ENCODE peak calls at places on chromosome 5, in ten cellular contexts. W is stimulated activated naive CD8-positive, alpha-beta T cell treated with anti-CD3 and anti-CD28 coated beads, Interleukin-15, Interleukin-2, amounts not matched to agents 100 U/mL and 50 U/mL, for 24 hours; L is stimulated activated CD4-positive, alpha-beta T cell treated with anti-CD3 and anti-CD28 coated beads, Interleukin-4, amount 100 ng/mL, for 48 hours; V is effector memory CD4-positive, alpha-beta T cell; B is ELF-1; A is germinal center; C is NCI-H2081; K is iris pigment epithelial cell; I is left ventricle myocardium inferior; S is RWPE1. D is an unnamed sample.

GRCh38 chr5:150079655-150080461 is 6.5 kb downstream of the CSF1R start:
- DNase-seq in A (no peak), K (no peak), W (no peak), C (no peak), V (no peak), I (no peak), L (no peak), S (no peak), B (no peak), D (no peak)

GRCh38 chr5:42131081-42131480 is 206.0 kb downstream of the FBXO4 start:
- DNase-seq in L (no peak), B (no peak), S (no peak), C (no peak), W (no peak), V (no peak), A (no peak), K (no peak), I (no peak), D (no peak)

GRCh38 chr5:32017638-32018429 is 156.3 kb downstream of the GOLPH3 start:
- DNase-seq in S (no peak), V (no peak), K (no peak), A (no peak), I (no peak), L (no peak), W (no peak), C (no peak), B (peak), D (no peak)

GRCh38 chr5:144549580-144549979 is 378.9 kb downstream of the KCTD16 start:
- DNase-seq in C (peak), V (no peak), A (no peak), K (peak), B (no peak), S (no peak), L (no peak), W (no peak), I (no peak), D (no peak)

GRCh38 chr5:133738271-133738670 is 125.9 kb upstream of the FSTL4 start:
- DNase-seq in L (no peak), W (no peak), C (no peak), K (peak), V (no peak), S (peak), A (no peak), B (no peak), I (no peak), D (no peak)

GRCh38 chr5:173229381-173229959 is 5.5 kb downstream of the NKX2-5 start:
- DNase-seq in C (no peak), I (no peak), V (no peak), A (no peak), W (no peak), B (peak), S (no peak), K (no peak), L (no peak), D (no peak)

GRCh38 chr5:96031811-96032261 is 70.2 kb upstream of the ELL2 start:
- DNase-seq in I (no peak), B (no peak), W (no peak), L (no peak), C (no peak), K (peak), V (no peak), A (no peak), S (peak), D (no peak)

GRCh38 chr5:87185838-87186237 is 81.8 kb upstream of the RASA1 start:
- DNase-seq in L (no peak), C (no peak), A (no peak), I (no peak), K (no peak), B (no peak), W (no peak), S (no peak), V (no peak), D (no peak)

GRCh38 chr5:1223278-1223670 is 1.9 kb upstream of the SLC6A18 start:
- DNase-seq in V (no peak), C (no peak), L (no peak), B (no peak), A (no peak), W (no peak), S (no peak), K (no peak), I (no peak), D (no peak)

GRCh38 chr5:102296229-102296817 is at the start of gene SLCO4C1:
- DNase-seq in V (peak), K (peak), B (peak), W (peak), L (peak), A (peak), C (peak), S (peak), I (peak), D (peak)

GRCh38 chr5:60102961-60103683 is 209.6 kb upstream of the PDE4D start:
- DNase-seq in I (no peak), W (no peak), K (peak), L (no peak), A (no peak), B (no peak), V (no peak), C (no peak), S (no peak), D (no peak)